ENCODE peak calls at places on chromosomes 16 and 17, in nine cellular contexts. One of them, this sample, is unnamed.

GRCh38 chr16:12499032-12499735 is 304.5 kb downstream of the CPPED1 start:
- DNase-seq in mucosa of gallbladder: no peak
- DNase-seq in left kidney: peak; percentile 31
- DNase-seq in nephron progenitor cell: no peak
- DNase-seq in D341Med: no peak
- DNase-seq in stimulated activated CD8-positive, alpha-beta memory T cell treated with anti-CD3 and anti-CD28 coated beads, Interleukin-4, amount 100 ng/mL, for 48 hours: no peak
- DNase-seq in upper lobe of right lung: no peak
- DNase-seq in activated CD8-positive, alpha-beta T cell treated with anti-CD3 and anti-CD28 coated beads for 36 hours: no peak
- DNase-seq in nucleus accumbens: no peak
- DNase-seq in this sample: no peak

GRCh38 chr17:45108595-45109521 is 23.5 kb downstream of the PLCD3 start:
- DNase-seq in mucosa of gallbladder: no peak
- DNase-seq in left kidney: no peak
- DNase-seq in nephron progenitor cell: no peak
- DNase-seq in D341Med: no peak
- DNase-seq in stimulated activated CD8-positive, alpha-beta memory T cell treated with anti-CD3 and anti-CD28 coated beads, Interleukin-4, amount 100 ng/mL, for 48 hours: no peak
- DNase-seq in upper lobe of right lung: no peak
- DNase-seq in activated CD8-positive, alpha-beta T cell treated with anti-CD3 and anti-CD28 coated beads for 36 hours: no peak
- DNase-seq in nucleus accumbens: no peak
- DNase-seq in this sample: no peak

GRCh38 chr16:16092925-16093624 is 130.2 kb downstream of the ABCC6 start:
- DNase-seq in mucosa of gallbladder: no peak
- DNase-seq in left kidney: peak; percentile 38
- DNase-seq in nephron progenitor cell: no peak
- DNase-seq in D341Med: no peak
- DNase-seq in stimulated activated CD8-positive, alpha-beta memory T cell treated with anti-CD3 and anti-CD28 coated beads, Interleukin-4, amount 100 ng/mL, for 48 hours: no peak
- DNase-seq in upper lobe of right lung: no peak
- DNase-seq in activated CD8-positive, alpha-beta T cell treated with anti-CD3 and anti-CD28 coated beads for 36 hours: no peak
- DNase-seq in nucleus accumbens: no peak
- DNase-seq in this sample: no peak

GRCh38 chr17:75146597-75146996 is 7.7 kb downstream of the JPT1 start:
- DNase-seq in mucosa of gallbladder: no peak
- DNase-seq in left kidney: no peak
- DNase-seq in nephron progenitor cell: no peak
- DNase-seq in D341Med: no peak
- DNase-seq in stimulated activated CD8-positive, alpha-beta memory T cell treated with anti-CD3 and anti-CD28 coated beads, Interleukin-4, amount 100 ng/mL, for 48 hours: no peak
- DNase-seq in upper lobe of right lung: no peak
- DNase-seq in activated CD8-positive, alpha-beta T cell treated with anti-CD3 and anti-CD28 coated beads for 36 hours: no peak
- DNase-seq in nucleus accumbens: no peak
- DNase-seq in this sample: no peak

GRCh38 chr17:77783991-77784820 is 174.3 kb upstream of the TNRC6C start:
- DNase-seq in mucosa of gallbladder: no peak
- DNase-seq in left kidney: no peak
- DNase-seq in nephron progenitor cell: no peak
- DNase-seq in D341Med: no peak
- DNase-seq in stimulated activated CD8-positive, alpha-beta memory T cell treated with anti-CD3 and anti-CD28 coated beads, Interleukin-4, amount 100 ng/mL, for 48 hours: peak; percentile 67
- DNase-seq in upper lobe of right lung: no peak
- DNase-seq in activated CD8-positive, alpha-beta T cell treated with anti-CD3 and anti-CD28 coated beads for 36 hours: peak; percentile 80
- DNase-seq in nucleus accumbens: no peak
- DNase-seq in this sample: no peak

GRCh38 chr16:62363451-62363850 is 327.2 kb upstream of the CDH8 start:
- DNase-seq in mucosa of gallbladder: no peak
- DNase-seq in left kidney: peak; percentile 18
- DNase-seq in nephron progenitor cell: no peak
- DNase-seq in D341Med: no peak
- DNase-seq in stimulated activated CD8-positive, alpha-beta memory T cell treated with anti-CD3 and anti-CD28 coated beads, Interleukin-4, amount 100 ng/mL, for 48 hours: no peak
- DNase-seq in upper lobe of right lung: no peak
- DNase-seq in activated CD8-positive, alpha-beta T cell treated with anti-CD3 and anti-CD28 coated beads for 36 hours: no peak
- DNase-seq in nucleus accumbens: no peak
- DNase-seq in this sample: no peak

GRCh38 chr16:899678-900060 is 71.1 kb downstream of the LMF1 start:
- DNase-seq in mucosa of gallbladder: no peak
- DNase-seq in left kidney: no peak
- DNase-seq in nephron progenitor cell: no peak
- DNase-seq in D341Med: no peak
- DNase-seq in stimulated activated CD8-positive, alpha-beta memory T cell treated with anti-CD3 and anti-CD28 coated beads, Interleukin-4, amount 100 ng/mL, for 48 hours: no peak
- DNase-seq in upper lobe of right lung: no peak
- DNase-seq in activated CD8-positive, alpha-beta T cell treated with anti-CD3 and anti-CD28 coated beads for 36 hours: no peak
- DNase-seq in nucleus accumbens: no peak
- DNase-seq in this sample: no peak

GRCh38 chr17:55833311-55833710 is 82.5 kb downstream of the PCTP start:
- DNase-seq in mucosa of gallbladder: no peak
- DNase-seq in left kidney: no peak
- DNase-seq in nephron progenitor cell: no peak
- DNase-seq in D341Med: no peak
- DNase-seq in stimulated activated CD8-positive, alpha-beta memory T cell treated with anti-CD3 and anti-CD28 coated beads, Interleukin-4, amount 100 ng/mL, for 48 hours: no peak
- DNase-seq in upper lobe of right lung: no peak
- DNase-seq in activated CD8-positive, alpha-beta T cell treated with anti-CD3 and anti-CD28 coated beads for 36 hours: no peak
- DNase-seq in nucleus accumbens: no peak
- DNase-seq in this sample: no peak

GRCh38 chr16:67277294-67277998 is 1.9 kb upstream of the PLEKHG4 start:
- DNase-seq in mucosa of gallbladder: no peak
- DNase-seq in left kidney: no peak
- DNase-seq in nephron progenitor cell: no peak
- DNase-seq in D341Med: no peak
- DNase-seq in stimulated activated CD8-positive, alpha-beta memory T cell treated with anti-CD3 and anti-CD28 coated beads, Interleukin-4, amount 100 ng/mL, for 48 hours: peak; percentile 54
- DNase-seq in upper lobe of right lung: no peak
- DNase-seq in activated CD8-positive, alpha-beta T cell treated with anti-CD3 and anti-CD28 coated beads for 36 hours: peak; percentile 49
- DNase-seq in nucleus accumbens: no peak
- DNase-seq in this sample: peak; percentile 95

GRCh38 chr16:14310519-14310991 is 239.4 kb downstream of the MRTFB start:
- DNase-seq in mucosa of gallbladder: no peak
- DNase-seq in left kidney: no peak
- DNase-seq in nephron progenitor cell: no peak
- DNase-seq in D341Med: no peak
- DNase-seq in stimulated activated CD8-positive, alpha-beta memory T cell treated with anti-CD3 and anti-CD28 coated beads, Interleukin-4, amount 100 ng/mL, for 48 hours: no peak
- DNase-seq in upper lobe of right lung: no peak
- DNase-seq in activated CD8-positive, alpha-beta T cell treated with anti-CD3 and anti-CD28 coated beads for 36 hours: no peak
- DNase-seq in nucleus accumbens: no peak
- DNase-seq in this sample: no peak

GRCh38 chr17:48059125-48059668 is 11.0 kb downstream of the NFE2L1 start:
- DNase-seq in mucosa of gallbladder: no peak
- DNase-seq in left kidney: no peak
- DNase-seq in nephron progenitor cell: no peak
- DNase-seq in D341Med: peak; percentile 38
- DNase-seq in stimulated activated CD8-positive, alpha-beta memory T cell treated with anti-CD3 and anti-CD28 coated beads, Interleukin-4, amount 100 ng/mL, for 48 hours: no peak
- DNase-seq in upper lobe of right lung: no peak
- DNase-seq in activated CD8-positive, alpha-beta T cell treated with anti-CD3 and anti-CD28 coated beads for 36 hours: no peak
- DNase-seq in nucleus accumbens: no peak
- DNase-seq in this sample: no peak

GRCh38 chr17:29581583-29582253 is 7.7 kb downstream of the GIT1 start:
- DNase-seq in mucosa of gallbladder: no peak
- DNase-seq in left kidney: no peak
- DNase-seq in nephron progenitor cell: no peak
- DNase-seq in D341Med: no peak
- DNase-seq in stimulated activated CD8-positive, alpha-beta memory T cell treated with anti-CD3 and anti-CD28 coated beads, Interleukin-4, amount 100 ng/mL, for 48 hours: no peak
- DNase-seq in upper lobe of right lung: no peak
- DNase-seq in activated CD8-positive, alpha-beta T cell treated with anti-CD3 and anti-CD28 coated beads for 36 hours: no peak
- DNase-seq in nucleus accumbens: no peak
- DNase-seq in this sample: no peak

GRCh38 chr16:67718668-67719047 is 458 bp downstream of the GFOD2 start:
- DNase-seq in mucosa of gallbladder: no peak
- DNase-seq in left kidney: no peak
- DNase-seq in nephron progenitor cell: no peak
- DNase-seq in D341Med: no peak
- DNase-seq in stimulated activated CD8-positive, alpha-beta memory T cell treated with anti-CD3 and anti-CD28 coated beads, Interleukin-4, amount 100 ng/mL, for 48 hours: peak; percentile 42
- DNase-seq in upper lobe of right lung: no peak
- DNase-seq in activated CD8-positive, alpha-beta T cell treated with anti-CD3 and anti-CD28 coated beads for 36 hours: peak; percentile 53
- DNase-seq in nucleus accumbens: no peak
- DNase-seq in this sample: no peak

GRCh38 chr17:82754297-82755208 is 2.7 kb downstream of the TBCD start:
- DNase-seq in mucosa of gallbladder: peak; percentile 65
- DNase-seq in left kidney: peak; percentile 83
- DNase-seq in nephron progenitor cell: peak; percentile 52
- DNase-seq in D341Med: peak; percentile 75
- DNase-seq in stimulated activated CD8-positive, alpha-beta memory T cell treated with anti-CD3 and anti-CD28 coated beads, Interleukin-4, amount 100 ng/mL, for 48 hours: no peak
- DNase-seq in upper lobe of right lung: no peak
- DNase-seq in activated CD8-positive, alpha-beta T cell treated with anti-CD3 and anti-CD28 coated beads for 36 hours: peak; percentile 16
- DNase-seq in nucleus accumbens: no peak
- DNase-seq in this sample: peak; percentile 78

GRCh38 chr16:29974291-29975133 is 844 bp downstream of the TAOK2 start:
- DNase-seq in mucosa of gallbladder: peak; percentile 18
- DNase-seq in left kidney: peak; percentile 39
- DNase-seq in nephron progenitor cell: no peak
- DNase-seq in D341Med: no peak
- DNase-seq in stimulated activated CD8-positive, alpha-beta memory T cell treated with anti-CD3 and anti-CD28 coated beads, Interleukin-4, amount 100 ng/mL, for 48 hours: peak; percentile 34
- DNase-seq in upper lobe of right lung: peak; percentile 70
- DNase-seq in activated CD8-positive, alpha-beta T cell treated with anti-CD3 and anti-CD28 coated beads for 36 hours: peak; percentile 47
- DNase-seq in nucleus accumbens: no peak
- DNase-seq in this sample: no peak

GRCh38 chr17:55482591-55483389 is 28.5 kb downstream of the SMIM36 start:
- DNase-seq in mucosa of gallbladder: no peak
- DNase-seq in left kidney: no peak
- DNase-seq in nephron progenitor cell: no peak
- DNase-seq in D341Med: no peak
- DNase-seq in stimulated activated CD8-positive, alpha-beta memory T cell treated with anti-CD3 and anti-CD28 coated beads, Interleukin-4, amount 100 ng/mL, for 48 hours: no peak
- DNase-seq in upper lobe of right lung: no peak
- DNase-seq in activated CD8-positive, alpha-beta T cell treated with anti-CD3 and anti-CD28 coated beads for 36 hours: no peak
- DNase-seq in nucleus accumbens: no peak
- DNase-seq in this sample: no peak

GRCh38 chr16:11783319-11784047 is 13.6 kb downstream of the ZC3H7A start:
- DNase-seq in mucosa of gallbladder: no peak
- DNase-seq in left kidney: no peak
- DNase-seq in nephron progenitor cell: no peak
- DNase-seq in D341Med: no peak
- DNase-seq in stimulated activated CD8-positive, alpha-beta memory T cell treated with anti-CD3 and anti-CD28 coated beads, Interleukin-4, amount 100 ng/mL, for 48 hours: peak; percentile 53
- DNase-seq in upper lobe of right lung: no peak
- DNase-seq in activated CD8-positive, alpha-beta T cell treated with anti-CD3 and anti-CD28 coated beads for 36 hours: peak; percentile 75
- DNase-seq in nucleus accumbens: no peak
- DNase-seq in this sample: peak; percentile 60

GRCh38 chr16:79970551-79971236 is 370.2 kb upstream of the MAF start:
- DNase-seq in mucosa of gallbladder: peak; percentile 32
- DNase-seq in left kidney: no peak
- DNase-seq in nephron progenitor cell: no peak
- DNase-seq in D341Med: no peak
- DNase-seq in stimulated activated CD8-positive, alpha-beta memory T cell treated with anti-CD3 and anti-CD28 coated beads, Interleukin-4, amount 100 ng/mL, for 48 hours: no peak
- DNase-seq in upper lobe of right lung: no peak
- DNase-seq in activated CD8-positive, alpha-beta T cell treated with anti-CD3 and anti-CD28 coated beads for 36 hours: no peak
- DNase-seq in nucleus accumbens: no peak
- DNase-seq in this sample: peak; percentile 25

GRCh38 chr16:87347932-87348615 is 30.9 kb upstream of the C16orf95 start:
- DNase-seq in mucosa of gallbladder: no peak
- DNase-seq in left kidney: no peak
- DNase-seq in nephron progenitor cell: no peak
- DNase-seq in D341Med: no peak
- DNase-seq in stimulated activated CD8-positive, alpha-beta memory T cell treated with anti-CD3 and anti-CD28 coated beads, Interleukin-4, amount 100 ng/mL, for 48 hours: no peak
- DNase-seq in upper lobe of right lung: no peak
- DNase-seq in activated CD8-positive, alpha-beta T cell treated with anti-CD3 and anti-CD28 coated beads for 36 hours: no peak
- DNase-seq in nucleus accumbens: no peak
- DNase-seq in this sample: no peak

GRCh38 chr17:37490638-37491614 is 1.2 kb downstream of the DUSP14 start:
- DNase-seq in mucosa of gallbladder: peak; percentile 43
- DNase-seq in left kidney: peak; percentile 65
- DNase-seq in nephron progenitor cell: peak; percentile 34
- DNase-seq in D341Med: peak; percentile 66
- DNase-seq in stimulated activated CD8-positive, alpha-beta memory T cell treated with anti-CD3 and anti-CD28 coated beads, Interleukin-4, amount 100 ng/mL, for 48 hours: peak; percentile 37
- DNase-seq in upper lobe of right lung: no peak
- DNase-seq in activated CD8-positive, alpha-beta T cell treated with anti-CD3 and anti-CD28 coated beads for 36 hours: peak; percentile 34
- DNase-seq in nucleus accumbens: no peak
- DNase-seq in this sample: peak; percentile 84

GRCh38 chr17:64497565-64498035 is 746 bp upstream of the POLG2 start:
- DNase-seq in mucosa of gallbladder: no peak
- DNase-seq in left kidney: no peak
- DNase-seq in nephron progenitor cell: no peak
- DNase-seq in D341Med: no peak
- DNase-seq in stimulated activated CD8-positive, alpha-beta memory T cell treated with anti-CD3 and anti-CD28 coated beads, Interleukin-4, amount 100 ng/mL, for 48 hours: no peak
- DNase-seq in upper lobe of right lung: no peak
- DNase-seq in activated CD8-positive, alpha-beta T cell treated with anti-CD3 and anti-CD28 coated beads for 36 hours: no peak
- DNase-seq in nucleus accumbens: no peak
- DNase-seq in this sample: no peak

GRCh38 chr16:78973041-78973440 is 627.5 kb downstream of the MAF start:
- DNase-seq in mucosa of gallbladder: no peak
- DNase-seq in left kidney: peak; percentile 48
- DNase-seq in nephron progenitor cell: no peak
- DNase-seq in D341Med: peak; percentile 74
- DNase-seq in stimulated activated CD8-positive, alpha-beta memory T cell treated with anti-CD3 and anti-CD28 coated beads, Interleukin-4, amount 100 ng/mL, for 48 hours: no peak
- DNase-seq in upper lobe of right lung: no peak
- DNase-seq in activated CD8-positive, alpha-beta T cell treated with anti-CD3 and anti-CD28 coated beads for 36 hours: no peak
- DNase-seq in nucleus accumbens: no peak
- DNase-seq in this sample: no peak

GRCh38 chr17:39306509-39307212 is 80.9 kb upstream of the STAC2 start:
- DNase-seq in mucosa of gallbladder: no peak
- DNase-seq in left kidney: no peak
- DNase-seq in nephron progenitor cell: no peak
- DNase-seq in D341Med: no peak
- DNase-seq in stimulated activated CD8-positive, alpha-beta memory T cell treated with anti-CD3 and anti-CD28 coated beads, Interleukin-4, amount 100 ng/mL, for 48 hours: no peak
- DNase-seq in upper lobe of right lung: no peak
- DNase-seq in activated CD8-positive, alpha-beta T cell treated with anti-CD3 and anti-CD28 coated beads for 36 hours: no peak
- DNase-seq in nucleus accumbens: no peak
- DNase-seq in this sample: no peak

GRCh38 chr16:58426960-58427359 is 34.7 kb downstream of the GINS3 start:
- DNase-seq in mucosa of gallbladder: no peak
- DNase-seq in left kidney: no peak
- DNase-seq in nephron progenitor cell: no peak
- DNase-seq in D341Med: no peak
- DNase-seq in stimulated activated CD8-positive, alpha-beta memory T cell treated with anti-CD3 and anti-CD28 coated beads, Interleukin-4, amount 100 ng/mL, for 48 hours: no peak
- DNase-seq in upper lobe of right lung: no peak
- DNase-seq in activated CD8-positive, alpha-beta T cell treated with anti-CD3 and anti-CD28 coated beads for 36 hours: no peak
- DNase-seq in nucleus accumbens: no peak
- DNase-seq in this sample: no peak

GRCh38 chr17:76531501-76532038 is 5.9 kb downstream of the CYGB start:
- DNase-seq in mucosa of gallbladder: no peak
- DNase-seq in left kidney: no peak
- DNase-seq in nephron progenitor cell: no peak
- DNase-seq in D341Med: no peak
- DNase-seq in stimulated activated CD8-positive, alpha-beta memory T cell treated with anti-CD3 and anti-CD28 coated beads, Interleukin-4, amount 100 ng/mL, for 48 hours: no peak
- DNase-seq in upper lobe of right lung: no peak
- DNase-seq in activated CD8-positive, alpha-beta T cell treated with anti-CD3 and anti-CD28 coated beads for 36 hours: no peak
- DNase-seq in nucleus accumbens: no peak
- DNase-seq in this sample: no peak

GRCh38 chr16:86632206-86632605 is 53.9 kb downstream of the FOXL1 start:
- DNase-seq in mucosa of gallbladder: no peak
- DNase-seq in left kidney: no peak
- DNase-seq in nephron progenitor cell: no peak
- DNase-seq in D341Med: no peak
- DNase-seq in stimulated activated CD8-positive, alpha-beta memory T cell treated with anti-CD3 and anti-CD28 coated beads, Interleukin-4, amount 100 ng/mL, for 48 hours: no peak
- DNase-seq in upper lobe of right lung: peak; percentile 49
- DNase-seq in activated CD8-positive, alpha-beta T cell treated with anti-CD3 and anti-CD28 coated beads for 36 hours: no peak
- DNase-seq in nucleus accumbens: no peak
- DNase-seq in this sample: no peak

GRCh38 chr17:64406321-64407200 is 15.9 kb upstream of the PECAM1 start:
- DNase-seq in mucosa of gallbladder: no peak
- DNase-seq in left kidney: peak; percentile 46
- DNase-seq in nephron progenitor cell: no peak
- DNase-seq in D341Med: no peak
- DNase-seq in stimulated activated CD8-positive, alpha-beta memory T cell treated with anti-CD3 and anti-CD28 coated beads, Interleukin-4, amount 100 ng/mL, for 48 hours: no peak
- DNase-seq in upper lobe of right lung: peak; percentile 44
- DNase-seq in activated CD8-positive, alpha-beta T cell treated with anti-CD3 and anti-CD28 coated beads for 36 hours: no peak
- DNase-seq in nucleus accumbens: no peak
- DNase-seq in this sample: peak; percentile 47